ENCODE peak calls at places on chromosomes 2 and 18, in six cellular contexts. One of them, this sample, is unnamed. For H3F3A, the result is how much of the 10 kb centered on the place peaks cover.

GRCh38 chr18:65057439-65058083 is 693.3 kb upstream of the CDH7 start:
- DNase-seq in neural progenitor cell: no peak
- DNase-seq in GM23338: no peak
- DNase-seq in MM.1S: peak
- DNase-seq in GM23248: no peak
- DNase-seq in PC-3: no peak
- DNase-seq in this sample: no peak

GRCh38 chr2:37684809-37685208 is 13.4 kb upstream of the CDC42EP3 start:
- DNase-seq in PC-3: no peak
- DNase-seq in MM.1S: no peak
- DNase-seq in GM23338: no peak
- DNase-seq in GM23248: no peak
- DNase-seq in neural progenitor cell: no peak
- DNase-seq in this sample: no peak

GRCh38 chr2:88735853-88736252 is 44.4 kb downstream of the RPIA start:
- DNase-seq in GM23338: no peak
- DNase-seq in PC-3: peak
- DNase-seq in neural progenitor cell: no peak
- DNase-seq in GM23248: peak
- DNase-seq in MM.1S: no peak
- DNase-seq in this sample: peak

GRCh38 chr2:156341482-156342251 is 9.1 kb upstream of the NR4A2 start:
- DNase-seq in MM.1S: peak
- DNase-seq in neural progenitor cell: peak
- DNase-seq in GM23338: peak
- DNase-seq in GM23248: peak
- DNase-seq in PC-3: peak
- DNase-seq in this sample: peak

GRCh38 chr2:201363857-201364560 is 6.9 kb upstream of the FLACC1 start:
- DNase-seq in neural progenitor cell: peak
- DNase-seq in GM23338: peak
- DNase-seq in MM.1S: peak
- DNase-seq in GM23248: peak
- DNase-seq in PC-3: peak
- DNase-seq in this sample: peak

GRCh38 chr2:62197017-62197586 is 1.2 kb downstream of the B3GNT2 start:
- DNase-seq in neural progenitor cell: peak
- DNase-seq in MM.1S: peak
- DNase-seq in GM23338: no peak
- DNase-seq in GM23248: peak
- DNase-seq in PC-3: peak
- DNase-seq in this sample: peak

GRCh38 chr2:55133467-55134315 is 83.4 kb upstream of the RTN4 start:
- DNase-seq in PC-3: no peak
- DNase-seq in GM23338: peak
- DNase-seq in neural progenitor cell: peak
- DNase-seq in MM.1S: peak
- DNase-seq in GM23248: peak
- DNase-seq in this sample: no peak

GRCh38 chr18:48974304-48975220 is 23.8 kb upstream of the SMAD7 start:
- DNase-seq in GM23248: peak
- DNase-seq in neural progenitor cell: peak
- DNase-seq in MM.1S: no peak
- DNase-seq in GM23338: no peak
- DNase-seq in PC-3: no peak
- DNase-seq in this sample: no peak

GRCh38 chr18:80159713-80160636 is 50.9 kb downstream of the ADNP2 start:
- DNase-seq in GM23248: peak
- DNase-seq in MM.1S: no peak
- DNase-seq in GM23338: peak
- DNase-seq in PC-3: no peak
- DNase-seq in neural progenitor cell: no peak
- DNase-seq in this sample: no peak

GRCh38 chr2:9191044-9191481 is 15.5 kb upstream of the ASAP2 start:
- DNase-seq in MM.1S: no peak
- DNase-seq in PC-3: no peak
- DNase-seq in GM23248: peak
- DNase-seq in GM23338: peak
- DNase-seq in neural progenitor cell: peak
- DNase-seq in this sample: no peak

GRCh38 chr2:20483496-20483895 is 36.6 kb downstream of the RHOB start:
- DNase-seq in neural progenitor cell: no peak
- DNase-seq in MM.1S: peak
- DNase-seq in PC-3: no peak
- DNase-seq in GM23248: no peak
- DNase-seq in GM23338: no peak
- DNase-seq in this sample: no peak

GRCh38 chr2:726158-726557 is 49.0 kb upstream of the TMEM18 start:
- DNase-seq in GM23338: no peak
- DNase-seq in MM.1S: peak
- DNase-seq in neural progenitor cell: no peak
- DNase-seq in GM23248: no peak
- DNase-seq in PC-3: no peak
- DNase-seq in this sample: no peak

GRCh38 chr18:59547691-59548182 is 149.5 kb downstream of the CCBE1 start:
- DNase-seq in GM23248: peak
- DNase-seq in PC-3: no peak
- DNase-seq in MM.1S: peak
- DNase-seq in GM23338: peak
- DNase-seq in neural progenitor cell: peak
- DNase-seq in this sample: no peak

GRCh38 chr2:241350878-241351639 is 5.0 kb upstream of the FARP2 start:
- DNase-seq in MM.1S: no peak
- DNase-seq in neural progenitor cell: no peak
- DNase-seq in PC-3: no peak
- DNase-seq in GM23248: no peak
- DNase-seq in GM23338: no peak
- DNase-seq in this sample: no peak

GRCh38 chr2:200306969-200307811 is 697 bp downstream of the SPATS2L start:
- DNase-seq in GM23248: peak
- DNase-seq in GM23338: peak
- DNase-seq in PC-3: peak
- DNase-seq in neural progenitor cell: peak
- DNase-seq in MM.1S: peak
- DNase-seq in this sample: peak

GRCh38 chr2:230906471-230907230 is 18.4 kb downstream of the GPR55 start:
- DNase-seq in GM23248: no peak
- DNase-seq in GM23338: no peak
- DNase-seq in MM.1S: no peak
- DNase-seq in neural progenitor cell: no peak
- DNase-seq in PC-3: no peak
- DNase-seq in this sample: no peak

GRCh38 chr18:36212301-36212977 is 25.1 kb downstream of the MOCOS start:
- DNase-seq in neural progenitor cell: peak
- DNase-seq in PC-3: no peak
- DNase-seq in GM23248: peak
- DNase-seq in GM23338: no peak
- DNase-seq in MM.1S: no peak
- DNase-seq in this sample: no peak

GRCh38 chr18:38751897-38752296 is 1186.3 kb upstream of the CELF4 start:
- DNase-seq in MM.1S: no peak
- DNase-seq in PC-3: no peak
- DNase-seq in neural progenitor cell: no peak
- DNase-seq in GM23338: peak
- DNase-seq in GM23248: no peak
- DNase-seq in this sample: no peak

GRCh38 chr2:96869824-96870630 is at the start of gene SEMA4C:
- DNase-seq in neural progenitor cell: peak
- DNase-seq in MM.1S: no peak
- DNase-seq in GM23338: peak
- DNase-seq in GM23248: peak
- DNase-seq in PC-3: no peak
- DNase-seq in this sample: no peak

GRCh38 chr2:108965540-108966299 is 23.3 kb downstream of the EDAR start:
- DNase-seq in GM23338: no peak
- DNase-seq in MM.1S: no peak
- DNase-seq in GM23248: no peak
- DNase-seq in PC-3: peak
- DNase-seq in neural progenitor cell: no peak
- DNase-seq in this sample: no peak

GRCh38 chr2:170165129-170165528 is 12.8 kb upstream of the MYO3B start:
- DNase-seq in GM23338: no peak
- DNase-seq in MM.1S: no peak
- DNase-seq in PC-3: peak
- DNase-seq in neural progenitor cell: no peak
- DNase-seq in GM23248: peak
- DNase-seq in this sample: no peak

GRCh38 chr2:18584608-18584954 is 4.8 kb downstream of the NT5C1B start:
- DNase-seq in MM.1S: no peak
- DNase-seq in GM23338: peak
- DNase-seq in GM23248: no peak
- DNase-seq in PC-3: no peak
- DNase-seq in neural progenitor cell: no peak
- DNase-seq in this sample: no peak

GRCh38 chr2:18588802-18589201 is 567 bp downstream of the NT5C1B start:
- DNase-seq in neural progenitor cell: no peak
- DNase-seq in GM23248: no peak
- DNase-seq in GM23338: no peak
- DNase-seq in MM.1S: no peak
- DNase-seq in PC-3: no peak
- DNase-seq in this sample: no peak

GRCh38 chr2:18585526-18585925 is 3.8 kb downstream of the NT5C1B start:
- DNase-seq in MM.1S: no peak
- DNase-seq in GM23248: peak
- DNase-seq in PC-3: peak
- DNase-seq in neural progenitor cell: no peak
- DNase-seq in GM23338: no peak
- DNase-seq in this sample: no peak

GRCh38 chr2:18589354-18589753 is at the start of gene NT5C1B:
- DNase-seq in neural progenitor cell: no peak
- DNase-seq in GM23248: no peak
- DNase-seq in GM23338: no peak
- DNase-seq in PC-3: peak
- DNase-seq in MM.1S: no peak
- DNase-seq in this sample: no peak

GRCh38 chr2:18588049-18588448 is 1.3 kb downstream of the NT5C1B start:
- DNase-seq in neural progenitor cell: no peak
- DNase-seq in MM.1S: no peak
- DNase-seq in GM23338: no peak
- DNase-seq in PC-3: peak
- DNase-seq in GM23248: no peak
- DNase-seq in this sample: no peak
- H3K27ac ChIP-seq in neural progenitor cell: no peak
- H3K27ac ChIP-seq in MM.1S: no peak
- H3K27ac ChIP-seq in GM23338: no peak
- H3K27ac ChIP-seq in PC-3: no peak
- H3K27ac ChIP-seq in GM23248: no peak
- H3K27ac ChIP-seq in this sample: no peak

DNA sequence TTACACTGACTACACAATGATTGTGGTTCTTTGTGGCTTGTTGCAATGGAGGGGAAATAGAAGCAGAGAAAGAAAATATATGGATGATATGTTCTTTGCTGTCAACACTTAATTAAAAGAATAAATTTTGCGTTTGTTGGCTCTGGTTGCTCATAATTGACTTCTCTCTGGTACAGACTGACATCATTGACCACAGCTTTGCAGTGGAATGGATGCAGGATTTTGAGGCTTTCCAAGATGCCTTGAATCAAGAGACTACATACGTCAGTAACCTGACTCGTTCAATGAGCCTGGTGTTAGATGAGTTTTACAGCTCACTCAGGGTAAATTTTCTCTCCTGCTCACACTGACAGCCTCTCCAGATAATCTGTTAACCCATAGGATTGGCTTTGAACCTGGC is 9.9 kb downstream of the GPN1 start:
- DNase-seq in neural progenitor cell: no peak
- DNase-seq in GM23338: no peak
- DNase-seq in MM.1S: no peak
- DNase-seq in GM23248: peak
- DNase-seq in PC-3: peak
- DNase-seq in this sample: no peak
- H3F3A ChIP-seq in neural progenitor cell: under half
- H3F3A ChIP-seq in GM23338: under half
- H3F3A ChIP-seq in MM.1S: under half
- H3F3A ChIP-seq in GM23248: under half
- H3F3A ChIP-seq in PC-3: under half
- H3F3A ChIP-seq in this sample: under half

GRCh38 chr2:163043201-163043600 is 204.6 kb upstream of the KCNH7 start:
- DNase-seq in PC-3: no peak
- DNase-seq in GM23338: no peak
- DNase-seq in GM23248: no peak
- DNase-seq in MM.1S: no peak
- DNase-seq in neural progenitor cell: no peak
- DNase-seq in this sample: no peak

GRCh38 chr2:163044116-163044515 is 205.5 kb upstream of the KCNH7 start:
- DNase-seq in PC-3: peak
- DNase-seq in GM23338: no peak
- DNase-seq in GM23248: no peak
- DNase-seq in MM.1S: no peak
- DNase-seq in neural progenitor cell: no peak
- DNase-seq in this sample: no peak

DNA sequence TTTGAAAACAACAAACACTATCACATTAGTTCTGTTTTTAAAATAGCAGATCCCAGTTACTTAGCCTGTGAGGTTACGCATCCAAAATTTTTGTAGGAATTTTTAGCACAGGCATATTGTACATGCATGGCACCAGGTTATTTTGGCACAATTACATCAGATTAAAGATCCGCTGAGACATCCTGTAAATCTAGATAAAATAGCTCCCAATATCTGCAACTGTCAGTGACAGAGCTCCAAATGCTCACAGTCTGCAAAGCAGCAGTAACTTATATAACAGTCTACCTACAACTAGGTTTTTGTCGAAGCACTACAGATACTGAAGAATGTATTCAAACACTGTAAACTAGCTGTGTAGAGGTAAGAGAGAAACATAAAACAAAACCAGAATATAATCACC is 200.7 kb upstream of the KCNH7 start:
- DNase-seq in GM23338: no peak
- DNase-seq in MM.1S: no peak
- DNase-seq in neural progenitor cell: no peak
- DNase-seq in PC-3: no peak
- DNase-seq in GM23248: no peak
- DNase-seq in this sample: no peak
- H3K27ac ChIP-seq in GM23338: no peak
- H3K27ac ChIP-seq in MM.1S: no peak
- H3K27ac ChIP-seq in neural progenitor cell: no peak
- H3K27ac ChIP-seq in PC-3: no peak
- H3K27ac ChIP-seq in GM23248: no peak
- H3K27ac ChIP-seq in this sample: no peak

GRCh38 chr18:46477425-46478011 is 179.5 kb downstream of the LOXHD1 start:
- DNase-seq in GM23248: no peak
- DNase-seq in PC-3: no peak
- DNase-seq in MM.1S: no peak
- DNase-seq in GM23338: no peak
- DNase-seq in neural progenitor cell: no peak
- DNase-seq in this sample: no peak

GRCh38 chr18:46471809-46472498 is 185.1 kb downstream of the LOXHD1 start:
- DNase-seq in GM23248: no peak
- DNase-seq in neural progenitor cell: no peak
- DNase-seq in PC-3: no peak
- DNase-seq in GM23338: no peak
- DNase-seq in MM.1S: no peak
- DNase-seq in this sample: no peak

GRCh38 chr18:46470714-46471113 is 186.3 kb downstream of the LOXHD1 start:
- DNase-seq in PC-3: no peak
- DNase-seq in neural progenitor cell: no peak
- DNase-seq in GM23338: no peak
- DNase-seq in MM.1S: no peak
- DNase-seq in GM23248: no peak
- DNase-seq in this sample: no peak

GRCh38 chr18:46475367-46475752 is 181.7 kb downstream of the LOXHD1 start:
- DNase-seq in GM23338: no peak
- DNase-seq in MM.1S: no peak
- DNase-seq in GM23248: no peak
- DNase-seq in PC-3: no peak
- DNase-seq in neural progenitor cell: no peak
- DNase-seq in this sample: no peak

GRCh38 chr18:46474487-46475366 is 182.3 kb downstream of the LOXHD1 start:
- DNase-seq in PC-3: no peak
- DNase-seq in neural progenitor cell: no peak
- DNase-seq in GM23248: no peak
- DNase-seq in MM.1S: peak
- DNase-seq in GM23338: no peak
- DNase-seq in this sample: no peak
- H3F3A ChIP-seq in PC-3: under half
- H3F3A ChIP-seq in neural progenitor cell: under half
- H3F3A ChIP-seq in GM23248: under half
- H3F3A ChIP-seq in MM.1S: under half
- H3F3A ChIP-seq in GM23338: under half
- H3F3A ChIP-seq in this sample: under half